ENCODE peak calls at places on chromosome 20, in six cellular contexts. N is astrocyte; F is cardiac muscle cell; J is WERI-Rb-1; D is effector memory CD4-positive, alpha-beta T cell; V is adrenal gland. W is an unnamed sample.

GRCh38 chr20:61684583-61685235 is 381.0 kb downstream of the TAF4 start:
- DNase-seq in N (no peak), F (no peak), J (no peak), D (no peak), V (no peak), W (no peak)

GRCh38 chr20:25040438-25040831 is 17.5 kb downstream of the ACSS1 start:
- DNase-seq in N (peak), F (no peak), J (no peak), D (no peak), V (peak), W (no peak)

GRCh38 chr20:59735917-59736316 is 131.6 kb downstream of the PHACTR3 start:
- DNase-seq in N (no peak), F (no peak), J (no peak), D (no peak), V (no peak), W (no peak)

GRCh38 chr20:62984666-62985065 is 22.1 kb downstream of the BHLHE23 start:
- DNase-seq in N (no peak), F (no peak), J (peak), D (no peak), V (no peak), W (no peak)

GRCh38 chr20:19828233-19828632 is 70.2 kb downstream of the RIN2 start:
- DNase-seq in N (peak), F (peak), J (no peak), D (no peak), V (no peak), W (peak)

GRCh38 chr20:61502433-61502832 is 250.4 kb downstream of the CDH4 start:
- DNase-seq in N (peak), F (no peak), J (no peak), D (no peak), V (no peak), W (no peak)

GRCh38 chr20:24977336-24977735 is 15.2 kb downstream of the APMAP start:
- DNase-seq in N (no peak), F (no peak), J (no peak), D (no peak), V (no peak), W (no peak)

GRCh38 chr20:45406260-45407066 is 1.6 kb upstream of the DBNDD2 start:
- DNase-seq in N (peak), F (peak), J (peak), D (no peak), V (peak), W (peak)

GRCh38 chr20:50867805-50868204 is 63.4 kb downstream of the ADNP start:
- DNase-seq in N (no peak), F (no peak), J (no peak), D (no peak), V (no peak), W (no peak)

GRCh38 chr20:54995553-54995952 is 520.2 kb downstream of the DOK5 start:
- DNase-seq in N (peak), F (no peak), J (no peak), D (no peak), V (no peak), W (no peak)

GRCh38 chr20:31664696-31665354 is 27.1 kb downstream of the COX4I2 start:
- DNase-seq in N (no peak), F (no peak), J (no peak), D (no peak), V (no peak), W (no peak)

GRCh38 chr20:63963784-63964301 is 5.9 kb downstream of the ZNF512B start:
- DNase-seq in N (no peak), F (no peak), J (no peak), D (no peak), V (no peak), W (no peak)

GRCh38 chr20:37243937-37244571 is 17.6 kb downstream of the GHRH start:
- DNase-seq in N (no peak), F (no peak), J (no peak), D (no peak), V (peak), W (no peak)

GRCh38 chr20:10074513-10074912 is 39.7 kb downstream of the ANKEF1 start:
- DNase-seq in N (peak), F (no peak), J (no peak), D (no peak), V (peak), W (no peak)

GRCh38 chr20:21522479-21523397 is 8.9 kb upstream of the NKX2-2 start:
- DNase-seq in N (no peak), F (no peak), J (no peak), D (no peak), V (no peak), W (no peak)

GRCh38 chr20:11719153-11719552 is 198.5 kb upstream of the BTBD3 start:
- DNase-seq in N (no peak), F (no peak), J (no peak), D (no peak), V (no peak), W (no peak)

GRCh38 chr20:16446246-16446645 is 127.0 kb downstream of the KIF16B start:
- DNase-seq in N (no peak), F (no peak), J (no peak), D (no peak), V (no peak), W (no peak)

GRCh38 chr20:45337367-45338120 is 10.7 kb downstream of the SDC4 start:
- DNase-seq in N (peak), F (peak), J (no peak), D (no peak), V (peak), W (no peak)

GRCh38 chr20:63135411-63135810 is 80.5 kb downstream of the YTHDF1 start:
- DNase-seq in N (no peak), F (no peak), J (no peak), D (no peak), V (no peak), W (no peak)

GRCh38 chr20:61932711-61933480 is 132.8 kb downstream of the TAF4 start:
- DNase-seq in N (no peak), F (no peak), J (peak), D (no peak), V (peak), W (no peak)

GRCh38 chr20:16803965-16804792 is 56.0 kb downstream of the OTOR start:
- DNase-seq in N (peak), F (peak), J (peak), D (no peak), V (peak), W (peak)

GRCh38 chr20:13028001-13028400 is 19.2 kb downstream of the SPTLC3 start:
- DNase-seq in N (peak), F (no peak), J (no peak), D (no peak), V (no peak), W (no peak)

GRCh38 chr20:59723607-59724456 is 119.5 kb downstream of the PHACTR3 start:
- DNase-seq in N (no peak), F (no peak), J (no peak), D (no peak), V (no peak), W (no peak)

GRCh38 chr20:61131944-61132343 is 120.1 kb upstream of the CDH4 start:
- DNase-seq in N (no peak), F (no peak), J (no peak), D (no peak), V (no peak), W (no peak)

GRCh38 chr20:63622732-63623131 is 4.2 kb downstream of the GMEB2 start:
- DNase-seq in N (no peak), F (no peak), J (no peak), D (no peak), V (no peak), W (no peak)

GRCh38 chr20:8790442-8791074 is 278.3 kb upstream of the PLCB4 start:
- DNase-seq in N (peak), F (peak), J (peak), D (no peak), V (no peak), W (no peak)

GRCh38 chr20:62219992-62220665 is at the start of gene HRH3:
- DNase-seq in N (no peak), F (peak), J (peak), D (peak), V (peak), W (peak)

GRCh38 chr20:44014807-44015732 is 100.4 kb downstream of the TOX2 start:
- DNase-seq in N (no peak), F (no peak), J (no peak), D (no peak), V (no peak), W (no peak)

GRCh38 chr20:2210646-2211556 is 84.9 kb upstream of the TGM3 start:
- DNase-seq in N (peak), F (no peak), J (no peak), D (no peak), V (peak), W (no peak)

GRCh38 chr20:7883309-7883708 is 56.9 kb downstream of the HAO1 start:
- DNase-seq in N (no peak), F (no peak), J (no peak), D (no peak), V (no peak), W (no peak)

GRCh38 chr20:63087236-63087871 is 80.6 kb upstream of the BHLHE23 start:
- DNase-seq in N (no peak), F (no peak), J (peak), D (no peak), V (peak), W (no peak)

GRCh38 chr20:63742381-63743024 is 2.9 kb downstream of the SLC2A4RG start:
- DNase-seq in N (no peak), F (no peak), J (no peak), D (no peak), V (peak), W (no peak)

GRCh38 chr20:20489054-20489453 is 121.2 kb downstream of the INSM1 start:
- DNase-seq in N (peak), F (no peak), J (no peak), D (no peak), V (no peak), W (no peak)

GRCh38 chr20:41356951-41357350 is 9.7 kb downstream of the EMILIN3 start:
- DNase-seq in N (no peak), F (no peak), J (no peak), D (no peak), V (no peak), W (no peak)
- H3K27ac ChIP-seq in N (no peak), F (no peak), J (no peak), D (no peak), V (no peak), W (no peak)

GRCh38 chr20:33781945-33782344 is 29.2 kb upstream of the CHMP4B start:
- DNase-seq in N (no peak), F (no peak), J (no peak), D (no peak), V (no peak), W (no peak)
- H3K27ac ChIP-seq in N (no peak), F (no peak), J (no peak), D (no peak), V (no peak), W (no peak)

DNA sequence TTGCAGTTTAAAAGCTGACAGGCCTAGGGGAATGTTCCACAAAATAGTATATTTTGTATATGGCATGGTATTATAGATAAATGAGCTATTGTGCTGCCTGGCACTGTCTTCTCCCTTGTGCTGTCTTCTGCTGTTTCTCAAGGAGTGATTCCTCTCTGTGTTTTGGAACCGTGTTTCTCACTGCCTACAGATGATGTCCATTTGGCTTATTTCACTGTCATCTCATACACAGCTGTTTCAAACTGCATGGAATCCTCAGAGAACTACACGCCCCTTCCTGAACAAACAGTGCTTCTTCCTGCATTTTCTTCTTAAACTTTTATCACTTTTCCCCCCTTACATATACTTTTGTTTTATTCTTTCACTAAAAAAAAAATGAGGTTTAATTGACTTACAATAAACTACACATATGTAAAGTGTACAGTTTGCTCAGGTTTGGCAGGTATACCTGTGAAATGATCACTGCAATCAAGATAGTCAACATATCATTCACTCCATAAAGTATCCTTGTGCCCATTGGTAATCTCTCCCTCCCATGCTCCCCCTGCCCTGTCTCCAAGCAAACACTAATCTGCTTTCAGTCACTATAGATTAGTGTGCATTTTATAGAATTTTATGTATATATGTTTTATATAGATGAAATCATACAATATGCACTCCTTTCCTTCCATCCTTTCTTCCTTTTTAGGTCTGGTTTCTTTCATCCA is 43.0 kb downstream of the CBFA2T2 start:
- DNase-seq in N (no peak), F (no peak), J (no peak), D (no peak), V (no peak), W (no peak)
- H3K27ac ChIP-seq in N (no peak), F (peak), J (no peak), D (no peak), V (no peak), W (no peak)

GRCh38 chr20:32742322-32743236 is 688 bp downstream of the COMMD7 start:
- DNase-seq in N (no peak), F (no peak), J (no peak), D (no peak), V (peak), W (peak)

GRCh38 chr20:32737371-32738223 is 5.7 kb downstream of the COMMD7 start:
- DNase-seq in N (peak), F (no peak), J (no peak), D (no peak), V (no peak), W (peak)

GRCh38 chr20:32741151-32741550 is 2.1 kb downstream of the COMMD7 start:
- DNase-seq in N (no peak), F (no peak), J (no peak), D (no peak), V (no peak), W (no peak)

DNA sequence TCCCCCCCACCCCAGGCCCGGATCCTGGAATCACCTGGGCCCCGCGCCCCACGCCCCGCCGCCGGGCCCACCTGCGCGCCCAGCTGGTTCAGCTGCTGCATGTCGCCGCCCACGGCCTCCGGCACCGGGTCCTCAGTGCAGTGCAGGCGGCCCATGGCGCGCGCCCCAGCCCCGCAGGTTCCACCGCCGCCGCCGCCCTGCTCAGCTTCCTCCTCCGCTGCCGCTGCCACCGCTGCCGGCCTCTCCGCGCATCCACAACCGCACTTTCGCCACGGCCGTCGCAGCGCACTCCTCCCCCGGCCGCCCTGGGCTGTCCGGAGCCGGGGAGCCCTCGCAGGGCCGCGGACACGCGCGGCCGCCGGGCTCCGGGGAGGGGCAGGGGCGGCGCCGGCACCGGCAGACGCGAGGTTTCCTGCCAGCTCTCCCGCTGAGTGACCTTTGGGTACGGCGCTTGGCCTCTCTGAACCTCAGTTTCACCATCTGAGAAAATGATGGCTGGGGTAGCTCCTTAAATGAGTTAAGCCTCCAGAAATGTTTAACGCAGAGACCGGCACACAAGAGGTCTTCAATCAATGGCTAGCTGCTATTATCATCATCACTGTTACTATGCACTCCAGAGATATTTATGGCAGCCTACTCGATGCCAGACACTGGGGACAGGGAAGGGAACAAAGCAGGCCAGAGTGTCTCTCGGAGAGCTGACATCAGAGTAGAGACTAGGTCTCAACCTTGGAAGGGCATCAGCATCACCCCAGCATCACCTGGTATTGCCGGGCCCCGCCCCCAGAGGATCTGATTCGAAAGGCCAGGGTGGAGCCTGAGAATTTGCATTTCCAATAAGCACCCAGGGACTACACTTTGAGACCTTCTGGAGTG is at the start of gene COMMD7:
- DNase-seq in N (no peak), F (peak), J (peak), D (peak), V (peak), W (peak)
- H3K27ac ChIP-seq in N (peak), F (peak), J (peak), D (peak), V (peak), W (peak)

W was measured in CD4-positive, CD25-positive, alpha-beta regulatory T cell.